ENCODE peak calls at places on chromosome 4, in five cellular contexts. D is G401; E is left lung; H is activated naive CD8-positive, alpha-beta T cell treated with anti-CD3 and anti-CD28 coated beads for 36 hours; V is SJSA1. L is an unnamed sample.

GRCh38 chr4:86891785-86892638 is at the start of gene C4orf36:
- DNase-seq in E (peak), D (peak), V (peak), H (peak), L (peak)

GRCh38 chr4:26032572-26033320 is 118.7 kb downstream of the SMIM20 start:
- DNase-seq in E (no peak), H (no peak), D (no peak), V (no peak), L (no peak)

GRCh38 chr4:26619784-26620183 is 35.9 kb downstream of the TBC1D19 start:
- DNase-seq in D (no peak), V (no peak), H (no peak), E (no peak), L (no peak)

GRCh38 chr4:180669637-180670036 is 1573.6 kb upstream of the TENM3 start:
- DNase-seq in H (no peak), V (no peak), E (no peak), D (no peak), L (no peak)

GRCh38 chr4:130056286-130056685 is 960.3 kb downstream of the C4orf33 start:
- DNase-seq in H (no peak), D (no peak), V (no peak), E (no peak), L (no peak)

GRCh38 chr4:61079427-61079826 is 120.7 kb upstream of the ADGRL3 start:
- DNase-seq in V (no peak), D (no peak), H (no peak), E (no peak), L (no peak)

GRCh38 chr4:140130677-140131076 is 23.3 kb downstream of the MAML3 start:
- DNase-seq in H (no peak), V (no peak), D (no peak), E (no peak), L (no peak)

GRCh38 chr4:71553605-71554004 is 214.8 kb downstream of the SLC4A4 start:
- DNase-seq in E (no peak), H (no peak), V (no peak), D (peak), L (no peak)

GRCh38 chr4:88659061-88659889 is 38.4 kb downstream of the NAP1L5 start:
- DNase-seq in D (peak), E (no peak), V (no peak), H (peak), L (no peak)

GRCh38 chr4:189404271-189404670 is 536.4 kb upstream of the FRG1 start:
- DNase-seq in E (no peak), V (no peak), D (no peak), H (no peak), L (no peak)

L was measured in activated effector memory CD4-positive, alpha-beta T cell treated with Interleukin-2 at 50 U/mL for 16 hours.